ENCODE peak calls at places on chromosomes 5 and 9, in four cellular contexts. One of them, this sample, is unnamed.

GRCh38 chr9:33446507-33447403 is 638 bp downstream of the AQP3 start:
- DNase-seq in GM12878: peak
- DNase-seq in K562: peak
- DNase-seq in HL-60: peak
- DNase-seq in this sample: peak

GRCh38 chr9:109012009-109012875 is 1.1 kb downstream of the CTNNAL1 start:
- DNase-seq in GM12878: no peak
- DNase-seq in K562: no peak
- DNase-seq in HL-60: no peak
- DNase-seq in this sample: peak

GRCh38 chr5:178899289-178899688 is 3.6 kb downstream of the ZFP2 start:
- DNase-seq in GM12878: no peak
- DNase-seq in K562: no peak
- DNase-seq in HL-60: no peak
- DNase-seq in this sample: no peak

GRCh38 chr5:93572101-93572772 is 8.8 kb downstream of the NR2F1-AS1 start:
- DNase-seq in GM12878: no peak
- DNase-seq in K562: no peak
- DNase-seq in HL-60: no peak
- DNase-seq in this sample: no peak

GRCh38 chr5:168676499-168676898 is 97.3 kb upstream of the PANK3 start:
- DNase-seq in GM12878: no peak
- DNase-seq in K562: no peak
- DNase-seq in HL-60: no peak
- DNase-seq in this sample: no peak

GRCh38 chr9:76151267-76151666 is 243.0 kb downstream of the RFK start:
- DNase-seq in GM12878: no peak
- DNase-seq in K562: no peak
- DNase-seq in HL-60: no peak
- DNase-seq in this sample: no peak

GRCh38 chr9:124259273-124260078 is 1.7 kb downstream of the NEK6 start:
- DNase-seq in GM12878: no peak
- DNase-seq in K562: no peak
- DNase-seq in HL-60: no peak
- DNase-seq in this sample: no peak

GRCh38 chr5:25892251-25892650 is 1146.1 kb downstream of the CDH9 start:
- DNase-seq in GM12878: no peak
- DNase-seq in K562: no peak
- DNase-seq in HL-60: no peak
- DNase-seq in this sample: no peak

GRCh38 chr9:120926397-120926928 is at the start of gene TRAF1:
- DNase-seq in GM12878: no peak
- DNase-seq in K562: no peak
- DNase-seq in HL-60: peak
- DNase-seq in this sample: no peak

GRCh38 chr5:9502435-9502834 is 43.4 kb downstream of the SEMA5A start:
- DNase-seq in GM12878: no peak
- DNase-seq in K562: no peak
- DNase-seq in HL-60: no peak
- DNase-seq in this sample: no peak

GRCh38 chr9:136765041-136765440 is 723 bp upstream of the LCN15 start:
- DNase-seq in GM12878: no peak
- DNase-seq in K562: no peak
- DNase-seq in HL-60: no peak
- DNase-seq in this sample: no peak

GRCh38 chr5:109304323-109304722 is 105.5 kb downstream of the PJA2 start:
- DNase-seq in GM12878: no peak
- DNase-seq in K562: no peak
- DNase-seq in HL-60: no peak
- DNase-seq in this sample: no peak

GRCh38 chr9:2800385-2801179 is 43.3 kb downstream of the PUM3 start:
- DNase-seq in GM12878: no peak
- DNase-seq in K562: no peak
- DNase-seq in HL-60: no peak
- DNase-seq in this sample: no peak

GRCh38 chr9:120693609-120694008 is 20.7 kb downstream of the MEGF9 start:
- DNase-seq in GM12878: no peak
- DNase-seq in K562: no peak
- DNase-seq in HL-60: no peak
- DNase-seq in this sample: no peak

GRCh38 chr9:72355153-72355552 is 9.9 kb downstream of the ZFAND5 start:
- DNase-seq in GM12878: no peak
- DNase-seq in K562: no peak
- DNase-seq in HL-60: no peak
- DNase-seq in this sample: no peak

GRCh38 chr5:135353952-135354721 is 44.9 kb downstream of the MACROH2A1 start:
- DNase-seq in GM12878: no peak
- DNase-seq in K562: no peak
- DNase-seq in HL-60: no peak
- DNase-seq in this sample: no peak

GRCh38 chr9:28976250-28976649 is 1403.0 kb upstream of the C9orf72 start:
- DNase-seq in GM12878: no peak
- DNase-seq in K562: no peak
- DNase-seq in HL-60: no peak
- DNase-seq in this sample: no peak

GRCh38 chr9:121122450-121123032 is 47.8 kb downstream of the CNTRL start:
- DNase-seq in GM12878: peak
- DNase-seq in K562: no peak
- DNase-seq in HL-60: no peak
- DNase-seq in this sample: no peak

GRCh38 chr5:38847549-38848341 is 1.9 kb downstream of the OSMR start:
- DNase-seq in GM12878: no peak
- DNase-seq in K562: no peak
- DNase-seq in HL-60: no peak
- DNase-seq in this sample: no peak

GRCh38 chr9:35688558-35689350 is 971 bp downstream of the TPM2 start:
- DNase-seq in GM12878: no peak
- DNase-seq in K562: no peak
- DNase-seq in HL-60: no peak
- DNase-seq in this sample: no peak

GRCh38 chr9:79490657-79491250 is 81.0 kb upstream of the TLE4 start:
- DNase-seq in GM12878: no peak
- DNase-seq in K562: no peak
- DNase-seq in HL-60: peak
- DNase-seq in this sample: no peak

GRCh38 chr5:28084069-28084468 is 1045.7 kb upstream of the CDH9 start:
- DNase-seq in GM12878: no peak
- DNase-seq in K562: no peak
- DNase-seq in HL-60: no peak
- DNase-seq in this sample: no peak

GRCh38 chr9:119793272-119793671 is 424.0 kb upstream of the BRINP1 start:
- DNase-seq in GM12878: no peak
- DNase-seq in K562: no peak
- DNase-seq in HL-60: no peak
- DNase-seq in this sample: no peak

GRCh38 chr5:51380603-51381207 is 2.5 kb upstream of the ISL1 start:
- DNase-seq in GM12878: no peak
- DNase-seq in K562: peak
- DNase-seq in HL-60: no peak
- DNase-seq in this sample: no peak

GRCh38 chr9:19087601-19088000 is 15.1 kb downstream of the HAUS6 start:
- DNase-seq in GM12878: no peak
- DNase-seq in K562: no peak
- DNase-seq in HL-60: no peak
- DNase-seq in this sample: no peak

GRCh38 chr9:34993502-34994428 is 4.2 kb downstream of the DNAJB5 start:
- DNase-seq in GM12878: no peak
- DNase-seq in K562: no peak
- DNase-seq in HL-60: no peak
- DNase-seq in this sample: no peak

GRCh38 chr9:134618163-134618822 is 23.3 kb upstream of the COL5A1 start:
- DNase-seq in GM12878: no peak
- DNase-seq in K562: no peak
- DNase-seq in HL-60: no peak
- DNase-seq in this sample: no peak

GRCh38 chr5:35117960-35118359 is 70.2 kb upstream of the AGXT2 start:
- DNase-seq in GM12878: no peak
- DNase-seq in K562: no peak
- DNase-seq in HL-60: no peak
- DNase-seq in this sample: no peak

GRCh38 chr9:6449645-6450044 is 36.6 kb downstream of the UHRF2 start:
- DNase-seq in GM12878: no peak
- DNase-seq in K562: no peak
- DNase-seq in HL-60: no peak
- DNase-seq in this sample: no peak

GRCh38 chr9:109301012-109301411 is 19.8 kb downstream of the EPB41L4B start:
- DNase-seq in GM12878: no peak
- DNase-seq in K562: no peak
- DNase-seq in HL-60: no peak
- DNase-seq in this sample: no peak

GRCh38 chr9:129235041-129235930 is 57.2 kb upstream of the IER5L start:
- DNase-seq in GM12878: no peak
- DNase-seq in K562: no peak
- DNase-seq in HL-60: no peak
- DNase-seq in this sample: no peak

GRCh38 chr9:129237804-129238203 is 59.7 kb upstream of the IER5L start:
- DNase-seq in GM12878: no peak
- DNase-seq in K562: no peak
- DNase-seq in HL-60: no peak
- DNase-seq in this sample: no peak

GRCh38 chr9:129237195-129237611 is 59.1 kb upstream of the IER5L start:
- DNase-seq in GM12878: no peak
- DNase-seq in K562: peak
- DNase-seq in HL-60: no peak
- DNase-seq in this sample: no peak

GRCh38 chr9:129235931-129236331 is 57.9 kb upstream of the IER5L start:
- DNase-seq in GM12878: no peak
- DNase-seq in K562: no peak
- DNase-seq in HL-60: no peak
- DNase-seq in this sample: peak

DNA sequence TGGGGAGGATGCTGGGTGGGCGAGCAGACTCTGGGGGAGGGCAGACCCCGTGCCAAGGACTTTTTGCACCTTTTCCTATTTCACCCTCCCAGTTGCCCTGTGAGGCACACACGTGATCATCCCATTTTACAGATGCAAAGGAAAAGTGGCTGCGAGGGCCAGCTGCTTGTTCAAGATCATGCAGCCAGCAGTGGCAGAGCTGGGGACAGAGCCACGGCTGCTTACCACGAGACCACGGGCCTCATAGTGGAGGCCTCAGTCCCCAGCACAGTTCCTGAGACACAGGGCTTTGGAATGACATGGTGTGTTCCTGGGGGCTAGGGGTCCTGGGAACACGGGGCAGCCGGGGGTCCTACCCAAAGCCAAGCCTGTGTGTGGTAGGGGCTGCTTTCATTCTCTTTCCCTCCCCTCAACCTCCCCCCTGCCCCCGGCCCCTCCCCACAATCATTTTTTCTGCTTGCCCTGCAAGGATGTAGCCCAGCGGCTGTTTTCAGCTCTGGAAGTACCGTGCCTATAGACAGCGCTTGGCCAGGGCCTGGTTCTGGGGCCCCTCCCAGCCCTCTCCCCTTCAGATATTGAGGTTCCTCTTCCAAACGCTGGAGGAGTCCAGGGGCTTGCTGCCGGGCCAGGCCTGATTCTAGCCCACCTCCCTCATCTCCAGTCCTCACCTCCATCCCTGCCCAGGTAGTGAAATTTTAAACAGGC is 58.5 kb upstream of the IER5L start:
- DNase-seq in GM12878: no peak
- DNase-seq in K562: no peak
- DNase-seq in HL-60: no peak
- DNase-seq in this sample: no peak
- TF ChIP-seq SPI1 in GM12878: no peak
- TF ChIP-seq SPI1 in K562: no peak
- TF ChIP-seq SPI1 in HL-60: no peak
- TF ChIP-seq SPI1 in this sample: no peak

GRCh38 chr9:96888591-96888990 is 34.3 kb upstream of the ZNF782 start:
- DNase-seq in GM12878: no peak
- DNase-seq in K562: no peak
- DNase-seq in HL-60: no peak
- DNase-seq in this sample: no peak

GRCh38 chr9:96884443-96884842 is 30.1 kb upstream of the ZNF782 start:
- DNase-seq in GM12878: no peak
- DNase-seq in K562: peak
- DNase-seq in HL-60: peak
- DNase-seq in this sample: no peak

GRCh38 chr9:96885424-96885823 is 31.1 kb upstream of the ZNF782 start:
- DNase-seq in GM12878: no peak
- DNase-seq in K562: no peak
- DNase-seq in HL-60: no peak
- DNase-seq in this sample: no peak

GRCh38 chr9:96883922-96884321 is 29.6 kb upstream of the ZNF782 start:
- DNase-seq in GM12878: no peak
- DNase-seq in K562: no peak
- DNase-seq in HL-60: no peak
- DNase-seq in this sample: no peak
- TF ChIP-seq SPI1 in GM12878: no peak
- TF ChIP-seq SPI1 in K562: no peak
- TF ChIP-seq SPI1 in HL-60: no peak
- TF ChIP-seq SPI1 in this sample: no peak

GRCh38 chr5:174916227-174916626 is 191.8 kb downstream of the MSX2 start:
- DNase-seq in GM12878: no peak
- DNase-seq in K562: no peak
- DNase-seq in HL-60: no peak
- DNase-seq in this sample: no peak
- TF ChIP-seq SPI1 in GM12878: no peak
- TF ChIP-seq SPI1 in K562: no peak
- TF ChIP-seq SPI1 in HL-60: no peak
- TF ChIP-seq SPI1 in this sample: no peak

GRCh38 chr9:36896296-36896695 is 137.8 kb downstream of the PAX5 start:
- DNase-seq in GM12878: no peak
- DNase-seq in K562: no peak
- DNase-seq in HL-60: no peak
- DNase-seq in this sample: no peak
- TF ChIP-seq SPI1 in GM12878: no peak
- TF ChIP-seq SPI1 in K562: no peak
- TF ChIP-seq SPI1 in HL-60: no peak
- TF ChIP-seq SPI1 in this sample: no peak

GRCh38 chr5:76622076-76622475 is 1.1 kb downstream of the F2RL2 start:
- DNase-seq in GM12878: no peak
- DNase-seq in K562: no peak
- DNase-seq in HL-60: no peak
- DNase-seq in this sample: no peak

GRCh38 chr5:76626738-76627137 is 3.5 kb upstream of the F2RL2 start:
- DNase-seq in GM12878: no peak
- DNase-seq in K562: no peak
- DNase-seq in HL-60: no peak
- DNase-seq in this sample: no peak

GRCh38 chr5:76625087-76625860 is 2.1 kb upstream of the F2RL2 start:
- DNase-seq in GM12878: no peak
- DNase-seq in K562: no peak
- DNase-seq in HL-60: no peak
- DNase-seq in this sample: no peak

GRCh38 chr5:76620166-76620565 is 3.0 kb downstream of the F2RL2 start:
- DNase-seq in GM12878: no peak
- DNase-seq in K562: peak
- DNase-seq in HL-60: no peak
- DNase-seq in this sample: no peak

GRCh38 chr5:76622973-76623596 is at the start of gene F2RL2:
- DNase-seq in GM12878: no peak
- DNase-seq in K562: peak
- DNase-seq in HL-60: no peak
- DNase-seq in this sample: no peak
- TF ChIP-seq SPI1 in GM12878: no peak
- TF ChIP-seq SPI1 in K562: no peak
- TF ChIP-seq SPI1 in HL-60: no peak
- TF ChIP-seq SPI1 in this sample: no peak

This sample was measured in GM12891.